ENCODE peak calls at places on chromosome 6, in nine cellular contexts. B is pancreas; I is amniotic stem cell; P is cardiac fibroblast; J is stomach; Z is SK-MEL-5; S is activated CD8-positive, alpha-beta T cell treated with anti-CD3 and anti-CD28 coated beads for 36 hours; M is aorta; W is non-pigmented ciliary epithelial cell. X is an unnamed sample.

GRCh38 chr6:81105998-81106397 is 646.5 kb downstream of the TENT5A start:
- DNase-seq in B (no peak), I (no peak), P (peak; percentile 9), J (no peak), Z (peak; percentile 51), S (no peak), M (no peak), W (no peak), X (no peak)

GRCh38 chr6:129766959-129767728 is 57.2 kb upstream of the ARHGAP18 start:
- DNase-seq in B (peak; percentile 20), I (no peak), P (peak; percentile 57), J (peak; percentile 30), Z (no peak), S (peak; percentile 82), M (peak; percentile 72), W (no peak), X (no peak)

GRCh38 chr6:43870660-43871061 is 100.7 kb downstream of the VEGFA start:
- DNase-seq in B (no peak), I (no peak), P (no peak), J (no peak), Z (no peak), S (no peak), M (no peak), W (no peak), X (no peak)

GRCh38 chr6:144809120-144809519 is 524.0 kb downstream of the UTRN start:
- DNase-seq in B (no peak), I (no peak), P (peak; percentile 6), J (no peak), Z (no peak), S (no peak), M (no peak), W (no peak), X (no peak)

GRCh38 chr6:130575971-130576370 is 210.2 kb downstream of the TMEM200A start:
- DNase-seq in B (no peak), I (no peak), P (no peak), J (no peak), Z (no peak), S (peak; percentile 83), M (no peak), W (no peak), X (no peak)

GRCh38 chr6:36703081-36703606 is 5.5 kb downstream of the RAB44 start:
- DNase-seq in B (no peak), I (no peak), P (no peak), J (no peak), Z (peak; percentile 11), S (no peak), M (peak; percentile 44), W (no peak), X (no peak)

GRCh38 chr6:81767163-81768000 is 14.9 kb upstream of the TENT5A start:
- DNase-seq in B (peak; percentile 20), I (no peak), P (peak; percentile 69), J (no peak), Z (no peak), S (no peak), M (no peak), W (no peak), X (no peak)

GRCh38 chr6:33252758-33253157 is 18.9 kb downstream of the VPS52 start:
- DNase-seq in B (no peak), I (no peak), P (peak; percentile 38), J (no peak), Z (no peak), S (no peak), M (no peak), W (no peak), X (no peak)

GRCh38 chr6:140602431-140602836 is 1228.0 kb upstream of the CITED2 start:
- DNase-seq in B (no peak), I (no peak), P (no peak), J (no peak), Z (no peak), S (no peak), M (no peak), W (no peak), X (no peak)

GRCh38 chr6:122530440-122531046 is 58.9 kb upstream of the SERINC1 start:
- DNase-seq in B (no peak), I (peak; percentile 41), P (peak; percentile 81), J (peak; percentile 53), Z (peak; percentile 85), S (peak; percentile 69), M (no peak), W (peak; percentile 35), X (peak; percentile 50)

GRCh38 chr6:1190361-1190760 is 121.5 kb upstream of the FOXQ1 start:
- DNase-seq in B (no peak), I (peak; percentile 91), P (peak; percentile 38), J (no peak), Z (peak; percentile 48), S (no peak), M (no peak), W (peak; percentile 83), X (no peak)

GRCh38 chr6:170227521-170227983 is 63.3 kb downstream of the DLL1 start:
- DNase-seq in B (peak; percentile 70), I (no peak), P (no peak), J (no peak), Z (no peak), S (no peak), M (peak; percentile 57), W (no peak), X (no peak)